ENCODE peak calls at places on chromosomes 4 and X, in seven cellular contexts. One of them, this sample, is unnamed.

GRCh38 chrX:47687249-47687648 is 28.3 kb upstream of the UXT start:
- DNase-seq in activated CD4-positive, alpha-beta T cell treated with anti-CD3 and anti-CD28 coated beads, Interleukin-2, amount 50 U/mL, for 1 hour: no peak
- DNase-seq in occipital lobe: no peak
- DNase-seq in NCI-H2029 treated with DMSO at 0.1 percent for 48 hours: no peak
- DNase-seq in NCI-H1417: peak; percentile 90
- DNase-seq in GM03348: no peak
- DNase-seq in NCI-H460: no peak
- DNase-seq in this sample: no peak

GRCh38 chrX:134554291-134554690 is 94.3 kb downstream of the HPRT1 start:
- DNase-seq in NCI-H460: no peak
- DNase-seq in activated CD4-positive, alpha-beta T cell treated with anti-CD3 and anti-CD28 coated beads, Interleukin-2, amount 50 U/mL, for 1 hour: no peak
- DNase-seq in GM03348: peak; percentile 5
- DNase-seq in occipital lobe: no peak
- DNase-seq in NCI-H2029 treated with DMSO at 0.1 percent for 48 hours: no peak
- DNase-seq in NCI-H1417: no peak
- DNase-seq in this sample: no peak

GRCh38 chrX:153063315-153063714 is 7.0 kb downstream of the PNMA3 start:
- DNase-seq in GM03348: peak; percentile 18
- DNase-seq in NCI-H460: no peak
- DNase-seq in NCI-H1417: no peak
- DNase-seq in NCI-H2029 treated with DMSO at 0.1 percent for 48 hours: no peak
- DNase-seq in activated CD4-positive, alpha-beta T cell treated with anti-CD3 and anti-CD28 coated beads, Interleukin-2, amount 50 U/mL, for 1 hour: no peak
- DNase-seq in occipital lobe: no peak
- DNase-seq in this sample: no peak

GRCh38 chr4:55253911-55254593 is 92.0 kb upstream of the SRD5A3 start:
- DNase-seq in NCI-H460: no peak
- DNase-seq in GM03348: no peak
- DNase-seq in occipital lobe: no peak
- DNase-seq in NCI-H1417: no peak
- DNase-seq in NCI-H2029 treated with DMSO at 0.1 percent for 48 hours: no peak
- DNase-seq in activated CD4-positive, alpha-beta T cell treated with anti-CD3 and anti-CD28 coated beads, Interleukin-2, amount 50 U/mL, for 1 hour: no peak
- DNase-seq in this sample: no peak

GRCh38 chr4:110165382-110166285 is 32.8 kb downstream of the ELOVL6 start:
- DNase-seq in NCI-H2029 treated with DMSO at 0.1 percent for 48 hours: peak; percentile 50
- DNase-seq in occipital lobe: no peak
- DNase-seq in GM03348: peak; percentile 72
- DNase-seq in NCI-H460: peak; percentile 8
- DNase-seq in NCI-H1417: peak; percentile 16
- DNase-seq in activated CD4-positive, alpha-beta T cell treated with anti-CD3 and anti-CD28 coated beads, Interleukin-2, amount 50 U/mL, for 1 hour: peak; percentile 38
- DNase-seq in this sample: no peak

GRCh38 chr4:18458465-18458864 is 436.9 kb upstream of the LCORL start:
- DNase-seq in NCI-H2029 treated with DMSO at 0.1 percent for 48 hours: no peak
- DNase-seq in activated CD4-positive, alpha-beta T cell treated with anti-CD3 and anti-CD28 coated beads, Interleukin-2, amount 50 U/mL, for 1 hour: no peak
- DNase-seq in NCI-H1417: no peak
- DNase-seq in NCI-H460: no peak
- DNase-seq in occipital lobe: no peak
- DNase-seq in GM03348: no peak
- DNase-seq in this sample: no peak

GRCh38 chrX:43446752-43447151 is 209.3 kb upstream of the MAOA start:
- DNase-seq in NCI-H460: no peak
- DNase-seq in activated CD4-positive, alpha-beta T cell treated with anti-CD3 and anti-CD28 coated beads, Interleukin-2, amount 50 U/mL, for 1 hour: no peak
- DNase-seq in NCI-H1417: no peak
- DNase-seq in GM03348: no peak
- DNase-seq in occipital lobe: no peak
- DNase-seq in NCI-H2029 treated with DMSO at 0.1 percent for 48 hours: no peak
- DNase-seq in this sample: no peak

GRCh38 chr4:82493721-82494425 is 63.5 kb downstream of the ENOPH1 start:
- DNase-seq in NCI-H1417: no peak
- DNase-seq in NCI-H460: no peak
- DNase-seq in GM03348: peak; percentile 31
- DNase-seq in activated CD4-positive, alpha-beta T cell treated with anti-CD3 and anti-CD28 coated beads, Interleukin-2, amount 50 U/mL, for 1 hour: no peak
- DNase-seq in NCI-H2029 treated with DMSO at 0.1 percent for 48 hours: no peak
- DNase-seq in occipital lobe: no peak
- DNase-seq in this sample: no peak

GRCh38 chr4:98919996-98920395 is 8.9 kb downstream of the EIF4E start:
- DNase-seq in GM03348: peak; percentile 29
- DNase-seq in NCI-H460: no peak
- DNase-seq in NCI-H1417: no peak
- DNase-seq in NCI-H2029 treated with DMSO at 0.1 percent for 48 hours: no peak
- DNase-seq in occipital lobe: no peak
- DNase-seq in activated CD4-positive, alpha-beta T cell treated with anti-CD3 and anti-CD28 coated beads, Interleukin-2, amount 50 U/mL, for 1 hour: no peak
- DNase-seq in this sample: no peak

GRCh38 chr4:139229534-139230039 is 50.4 kb downstream of the MGARP start:
- DNase-seq in NCI-H1417: peak; percentile 65
- DNase-seq in NCI-H460: peak; percentile 44
- DNase-seq in activated CD4-positive, alpha-beta T cell treated with anti-CD3 and anti-CD28 coated beads, Interleukin-2, amount 50 U/mL, for 1 hour: no peak
- DNase-seq in NCI-H2029 treated with DMSO at 0.1 percent for 48 hours: peak; percentile 49
- DNase-seq in GM03348: peak; percentile 75
- DNase-seq in occipital lobe: no peak
- DNase-seq in this sample: no peak

GRCh38 chrX:623599-624323 is 6.8 kb upstream of the SHOX start:
- DNase-seq in GM03348: no peak
- DNase-seq in NCI-H2029 treated with DMSO at 0.1 percent for 48 hours: no peak
- DNase-seq in activated CD4-positive, alpha-beta T cell treated with anti-CD3 and anti-CD28 coated beads, Interleukin-2, amount 50 U/mL, for 1 hour: no peak
- DNase-seq in occipital lobe: no peak
- DNase-seq in NCI-H1417: no peak
- DNase-seq in NCI-H460: no peak
- DNase-seq in this sample: no peak

GRCh38 chr4:119212964-119213606 is 572 bp downstream of the USP53 start:
- DNase-seq in occipital lobe: peak; percentile 69
- DNase-seq in NCI-H2029 treated with DMSO at 0.1 percent for 48 hours: peak; percentile 21
- DNase-seq in activated CD4-positive, alpha-beta T cell treated with anti-CD3 and anti-CD28 coated beads, Interleukin-2, amount 50 U/mL, for 1 hour: peak; percentile 48
- DNase-seq in GM03348: peak; percentile 89
- DNase-seq in NCI-H460: peak; percentile 89
- DNase-seq in NCI-H1417: peak; percentile 94
- DNase-seq in this sample: peak; percentile 50

GRCh38 chr4:117786566-117786965 is 247.7 kb upstream of the NDST3 start:
- DNase-seq in occipital lobe: no peak
- DNase-seq in NCI-H2029 treated with DMSO at 0.1 percent for 48 hours: no peak
- DNase-seq in NCI-H1417: no peak
- DNase-seq in NCI-H460: no peak
- DNase-seq in activated CD4-positive, alpha-beta T cell treated with anti-CD3 and anti-CD28 coated beads, Interleukin-2, amount 50 U/mL, for 1 hour: no peak
- DNase-seq in GM03348: no peak
- DNase-seq in this sample: no peak

GRCh38 chrX:136694491-136695087 is 46.6 kb downstream of the CD40LG start:
- DNase-seq in NCI-H2029 treated with DMSO at 0.1 percent for 48 hours: peak; percentile 2
- DNase-seq in NCI-H1417: peak; percentile 79
- DNase-seq in NCI-H460: peak; percentile 32
- DNase-seq in occipital lobe: no peak
- DNase-seq in activated CD4-positive, alpha-beta T cell treated with anti-CD3 and anti-CD28 coated beads, Interleukin-2, amount 50 U/mL, for 1 hour: peak; percentile 12
- DNase-seq in GM03348: peak; percentile 53
- DNase-seq in this sample: peak; percentile 49

GRCh38 chrX:139113682-139114081 is 402.2 kb upstream of the FGF13 start:
- DNase-seq in GM03348: no peak
- DNase-seq in occipital lobe: no peak
- DNase-seq in NCI-H460: no peak
- DNase-seq in NCI-H2029 treated with DMSO at 0.1 percent for 48 hours: no peak
- DNase-seq in NCI-H1417: no peak
- DNase-seq in activated CD4-positive, alpha-beta T cell treated with anti-CD3 and anti-CD28 coated beads, Interleukin-2, amount 50 U/mL, for 1 hour: no peak
- DNase-seq in this sample: no peak

GRCh38 chr4:166972071-166972470 is 262.2 kb downstream of the SPOCK3 start:
- DNase-seq in occipital lobe: no peak
- DNase-seq in activated CD4-positive, alpha-beta T cell treated with anti-CD3 and anti-CD28 coated beads, Interleukin-2, amount 50 U/mL, for 1 hour: no peak
- DNase-seq in NCI-H460: peak; percentile 21
- DNase-seq in GM03348: no peak
- DNase-seq in NCI-H2029 treated with DMSO at 0.1 percent for 48 hours: no peak
- DNase-seq in NCI-H1417: peak; percentile 58
- DNase-seq in this sample: no peak

GRCh38 chr4:105415281-105415744 is 58.5 kb downstream of the PPA2 start:
- DNase-seq in NCI-H460: no peak
- DNase-seq in NCI-H1417: no peak
- DNase-seq in activated CD4-positive, alpha-beta T cell treated with anti-CD3 and anti-CD28 coated beads, Interleukin-2, amount 50 U/mL, for 1 hour: no peak
- DNase-seq in occipital lobe: no peak
- DNase-seq in GM03348: no peak
- DNase-seq in NCI-H2029 treated with DMSO at 0.1 percent for 48 hours: no peak
- DNase-seq in this sample: no peak

GRCh38 chr4:132123870-132124623 is 1025.0 kb upstream of the PCDH10 start:
- DNase-seq in NCI-H1417: no peak
- DNase-seq in GM03348: no peak
- DNase-seq in activated CD4-positive, alpha-beta T cell treated with anti-CD3 and anti-CD28 coated beads, Interleukin-2, amount 50 U/mL, for 1 hour: no peak
- DNase-seq in NCI-H460: no peak
- DNase-seq in NCI-H2029 treated with DMSO at 0.1 percent for 48 hours: no peak
- DNase-seq in occipital lobe: no peak
- DNase-seq in this sample: no peak

GRCh38 chr4:117588771-117589170 is 445.5 kb upstream of the NDST3 start:
- DNase-seq in occipital lobe: no peak
- DNase-seq in GM03348: no peak
- DNase-seq in NCI-H460: no peak
- DNase-seq in NCI-H1417: no peak
- DNase-seq in NCI-H2029 treated with DMSO at 0.1 percent for 48 hours: no peak
- DNase-seq in activated CD4-positive, alpha-beta T cell treated with anti-CD3 and anti-CD28 coated beads, Interleukin-2, amount 50 U/mL, for 1 hour: no peak
- DNase-seq in this sample: no peak

GRCh38 chrX:110449312-110449711 is 90.7 kb downstream of the RTL9 start:
- DNase-seq in GM03348: no peak
- DNase-seq in activated CD4-positive, alpha-beta T cell treated with anti-CD3 and anti-CD28 coated beads, Interleukin-2, amount 50 U/mL, for 1 hour: no peak
- DNase-seq in NCI-H2029 treated with DMSO at 0.1 percent for 48 hours: no peak
- DNase-seq in occipital lobe: no peak
- DNase-seq in NCI-H1417: no peak
- DNase-seq in NCI-H460: no peak
- DNase-seq in this sample: no peak

GRCh38 chr4:169485791-169486742 is 126.3 kb downstream of the NEK1 start:
- DNase-seq in NCI-H2029 treated with DMSO at 0.1 percent for 48 hours: peak; percentile 29
- DNase-seq in activated CD4-positive, alpha-beta T cell treated with anti-CD3 and anti-CD28 coated beads, Interleukin-2, amount 50 U/mL, for 1 hour: peak; percentile 13
- DNase-seq in NCI-H1417: peak; percentile 79
- DNase-seq in GM03348: peak; percentile 63
- DNase-seq in occipital lobe: peak; percentile 5
- DNase-seq in NCI-H460: peak; percentile 39
- DNase-seq in this sample: peak; percentile 56